ENCODE peak calls at places on chromosomes 4 and X, in seven cellular contexts. K, Y, Z, M, D, F and N are unnamed samples.

GRCh38 chrX:124212622-124213021 is 119.8 kb upstream of the TEX13D start:
- DNase-seq in K (no peak), Y (no peak), Z (peak), M (no peak), D (no peak), F (no peak), N (no peak)

GRCh38 chrX:48976086-48976485 is 4.4 kb upstream of the KCND1 start:
- DNase-seq in K (no peak), Y (no peak), Z (no peak), M (no peak), D (no peak), F (no peak), N (no peak)

GRCh38 chr4:14096406-14096965 is 469.0 kb upstream of the BOD1L1 start:
- DNase-seq in K (no peak), Y (no peak), Z (no peak), M (no peak), D (no peak), F (no peak), N (peak)

GRCh38 chr4:89913623-89914022 is 19.0 kb downstream of the MMRN1 start:
- DNase-seq in K (no peak), Y (no peak), Z (no peak), M (no peak), D (no peak), F (no peak), N (no peak)

GRCh38 chr4:116925900-116926457 is 159.4 kb downstream of the TRAM1L1 start:
- DNase-seq in K (peak), Y (no peak), Z (peak), M (peak), D (no peak), F (no peak), N (peak)

GRCh38 chrX:14546190-14546589 is 16.9 kb downstream of the GLRA2 start:
- DNase-seq in K (no peak), Y (no peak), Z (no peak), M (no peak), D (no peak), F (no peak), N (no peak)

GRCh38 chr4:138199568-138200235 is 42.4 kb downstream of the SLC7A11 start:
- DNase-seq in K (no peak), Y (no peak), Z (peak), M (peak), D (no peak), F (no peak), N (peak)

GRCh38 chr4:122636697-122637096 is 15.8 kb upstream of the IL21 start:
- DNase-seq in K (no peak), Y (no peak), Z (no peak), M (no peak), D (peak), F (no peak), N (no peak)

GRCh38 chr4:165714650-165715049 is 158.4 kb upstream of the TLL1 start:
- DNase-seq in K (no peak), Y (no peak), Z (no peak), M (no peak), D (no peak), F (no peak), N (no peak)

GRCh38 chr4:74374561-74375327 is 9.8 kb downstream of the EREG start:
- DNase-seq in K (no peak), Y (no peak), Z (peak), M (no peak), D (peak), F (no peak), N (peak)

GRCh38 chr4:124386163-124386562 is 326.4 kb downstream of the ANKRD50 start:
- DNase-seq in K (no peak), Y (no peak), Z (no peak), M (no peak), D (peak), F (no peak), N (peak)

GRCh38 chr4:180923476-180923875 is 1319.7 kb upstream of the TENM3 start:
- DNase-seq in K (no peak), Y (no peak), Z (peak), M (no peak), D (peak), F (no peak), N (peak)

GRCh38 chr4:172125438-172125837 is 312.2 kb downstream of the GALNTL6 start:
- DNase-seq in K (no peak), Y (no peak), Z (no peak), M (no peak), D (no peak), F (no peak), N (no peak)

GRCh38 chr4:108512615-108513505 is 107.5 kb upstream of the RPL34 start:
- DNase-seq in K (peak), Y (no peak), Z (peak), M (peak), D (peak), F (peak), N (peak)

GRCh38 chr4:62210521-62210920 is 1010.4 kb downstream of the ADGRL3 start:
- DNase-seq in K (no peak), Y (no peak), Z (no peak), M (no peak), D (peak), F (no peak), N (peak)

GRCh38 chrX:55119712-55120111 is 30.9 kb downstream of the PAGE2 start:
- DNase-seq in K (no peak), Y (no peak), Z (no peak), M (no peak), D (peak), F (no peak), N (no peak)

GRCh38 chr4:63700569-63700968 is 708.7 kb downstream of the TECRL start:
- DNase-seq in K (no peak), Y (no peak), Z (no peak), M (no peak), D (no peak), F (no peak), N (no peak)

GRCh38 chr4:76950052-76950845 is 697 bp downstream of the SEPTIN11 start:
- DNase-seq in K (peak), Y (peak), Z (peak), M (peak), D (peak), F (peak), N (no peak)

GRCh38 chrX:96183843-96184242 is 500.8 kb upstream of the DIAPH2 start:
- DNase-seq in K (no peak), Y (no peak), Z (no peak), M (peak), D (peak), F (no peak), N (no peak)

GRCh38 chr4:137156054-137156453 is 376.2 kb downstream of the PCDH18 start:
- DNase-seq in K (no peak), Y (no peak), Z (peak), M (no peak), D (peak), F (no peak), N (peak)

GRCh38 chr4:154946113-154946512 is 165.0 kb downstream of the RBM46 start:
- DNase-seq in K (no peak), Y (no peak), Z (no peak), M (no peak), D (no peak), F (no peak), N (no peak)

GRCh38 chr4:138110815-138111214 is 131.3 kb downstream of the SLC7A11 start:
- DNase-seq in K (no peak), Y (no peak), Z (peak), M (no peak), D (no peak), F (no peak), N (no peak)

DNA sequence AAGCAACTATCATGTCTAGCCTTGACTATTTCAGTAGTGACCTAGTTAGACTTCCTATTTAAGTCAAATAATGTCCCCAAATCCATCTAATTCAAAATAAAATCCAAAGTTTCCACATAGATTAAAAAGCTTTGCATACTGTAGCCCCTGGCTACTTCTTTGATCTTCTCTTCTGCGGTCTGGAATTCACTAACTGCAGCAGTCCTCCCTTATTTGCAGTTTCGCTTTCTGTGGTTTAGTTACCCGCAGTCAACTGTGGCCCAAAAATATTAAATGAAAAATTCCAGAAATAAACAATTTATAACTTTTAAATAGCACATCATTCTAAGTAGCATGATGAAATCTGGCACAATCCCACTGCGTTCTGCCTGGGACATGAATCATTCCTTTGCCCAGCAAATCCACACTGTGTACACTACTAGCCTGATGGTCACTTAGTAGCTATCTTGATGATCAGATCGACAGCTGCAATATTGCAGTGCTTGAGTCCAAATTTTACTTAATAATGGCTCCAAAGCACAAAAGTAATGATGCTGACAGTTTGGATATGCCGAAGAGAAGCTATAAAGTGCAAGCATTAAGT is 86.7 kb upstream of the NPNT start:
- DNase-seq in K (no peak), Y (no peak), Z (peak), M (peak), D (peak), F (no peak), N (peak)
- H3K4me3 ChIP-seq in K (no peak), Y (peak), Z (no peak), M (no peak), D (peak), F (no peak), N (no peak)

GRCh38 chr4:25779021-25779420 is 83.8 kb downstream of the SEL1L3 start:
- DNase-seq in K (no peak), Y (no peak), Z (peak), M (no peak), D (no peak), F (no peak), N (peak)
- TF ChIP-seq CTCF in K (no peak), Y (no peak), Z (no peak), M (no peak), D (no peak), F (no peak), N (no peak)

GRCh38 chr4:86841309-86841708 is 7.9 kb downstream of the SLC10A6 start:
- DNase-seq in K (no peak), Y (no peak), Z (peak), M (no peak), D (no peak), F (no peak), N (no peak)

GRCh38 chr4:86837651-86838050 is 11.5 kb downstream of the SLC10A6 start:
- DNase-seq in K (no peak), Y (no peak), Z (no peak), M (no peak), D (peak), F (no peak), N (no peak)

GRCh38 chr4:86840858-86841257 is 8.3 kb downstream of the SLC10A6 start:
- DNase-seq in K (no peak), Y (no peak), Z (peak), M (no peak), D (no peak), F (no peak), N (no peak)

GRCh38 chr4:86835677-86836076 is 13.5 kb downstream of the SLC10A6 start:
- DNase-seq in K (no peak), Y (no peak), Z (no peak), M (no peak), D (no peak), F (no peak), N (no peak)

GRCh38 chr4:86838141-86838540 is 11.0 kb downstream of the SLC10A6 start:
- DNase-seq in K (no peak), Y (no peak), Z (no peak), M (no peak), D (no peak), F (no peak), N (no peak)
- H3K4me3 ChIP-seq in K (no peak), Y (no peak), Z (no peak), M (no peak), D (no peak), F (no peak), N (no peak)

GRCh38 chrX:135688137-135688536 is 25.3 kb upstream of the CT45A1 start:
- DNase-seq in K (peak), Y (no peak), Z (no peak), M (no peak), D (no peak), F (no peak), N (no peak)
- TF ChIP-seq CTCF in K (peak), Y (no peak), Z (no peak), M (no peak), D (no peak), F (no peak), N (peak)

GRCh38 chr4:148203056-148203898 is 238.9 kb downstream of the NR3C2 start:
- DNase-seq in K (peak), Y (no peak), Z (no peak), M (peak), D (no peak), F (peak), N (no peak)
- H3K4me3 ChIP-seq in K (no peak), Y (no peak), Z (no peak), M (no peak), D (no peak), F (no peak), N (no peak)

DNA sequence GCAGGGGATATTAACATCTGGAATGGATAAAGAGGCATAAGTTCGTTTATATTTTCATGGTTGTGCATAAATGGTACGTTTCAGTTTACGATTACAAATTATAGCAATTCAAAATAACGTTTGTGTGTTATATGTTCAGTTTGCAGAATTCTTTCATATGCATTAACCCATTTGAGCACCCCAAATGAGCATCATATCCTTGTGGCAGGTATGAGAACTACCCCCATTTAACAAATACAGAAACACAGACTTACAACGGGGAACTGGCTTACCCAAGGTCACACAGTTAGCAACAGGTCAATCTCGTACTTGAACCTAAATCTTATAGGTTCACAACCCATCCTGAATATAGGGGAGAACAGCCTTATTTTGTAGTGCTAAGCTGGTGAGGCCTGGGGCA is 33.1 kb downstream of the EDNRA start:
- DNase-seq in K (no peak), Y (no peak), Z (no peak), M (no peak), D (no peak), F (no peak), N (no peak)
- TF ChIP-seq CTCF in K (peak), Y (no peak), Z (peak), M (no peak), D (no peak), F (no peak), N (peak)

GRCh38 chrX:33207056-33207455 is 4.3 kb downstream of the DMD start:
- DNase-seq in K (no peak), Y (no peak), Z (no peak), M (no peak), D (peak), F (no peak), N (no peak)

GRCh38 chrX:33210156-33210555 is 1.2 kb downstream of the DMD start:
- DNase-seq in K (no peak), Y (no peak), Z (no peak), M (no peak), D (no peak), F (no peak), N (no peak)

GRCh38 chrX:33211356-33212254 is at the start of gene DMD:
- DNase-seq in K (peak), Y (peak), Z (peak), M (peak), D (peak), F (peak), N (peak)
- H3K4me3 ChIP-seq in K (peak), Y (peak), Z (peak), M (peak), D (peak), F (peak), N (peak)

DNA sequence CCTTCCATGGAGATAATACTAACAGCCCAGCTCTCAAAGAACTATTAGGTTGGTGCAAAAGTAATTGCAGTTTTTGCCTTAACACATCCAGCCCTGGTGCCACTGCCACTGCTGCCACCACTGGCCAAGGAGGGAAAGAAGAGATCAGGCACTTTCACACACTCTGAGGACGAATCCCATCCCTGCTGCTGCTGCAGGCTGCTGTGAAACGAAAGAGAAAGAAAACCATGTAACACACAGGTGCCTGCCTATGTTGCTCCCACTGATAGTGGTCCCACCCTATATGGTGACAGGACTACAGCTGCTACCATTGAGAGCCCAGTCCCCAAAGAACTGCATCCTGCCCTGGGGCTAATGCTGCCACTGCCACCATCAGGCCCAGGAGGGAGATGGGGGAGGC is 35.1 kb downstream of the TMLHE start:
- DNase-seq in K (no peak), Y (no peak), Z (no peak), M (no peak), D (no peak), F (no peak), N (no peak)
- TF ChIP-seq CTCF in K (no peak), Y (no peak), Z (no peak), M (no peak), D (no peak), F (no peak), N (no peak)

DNA sequence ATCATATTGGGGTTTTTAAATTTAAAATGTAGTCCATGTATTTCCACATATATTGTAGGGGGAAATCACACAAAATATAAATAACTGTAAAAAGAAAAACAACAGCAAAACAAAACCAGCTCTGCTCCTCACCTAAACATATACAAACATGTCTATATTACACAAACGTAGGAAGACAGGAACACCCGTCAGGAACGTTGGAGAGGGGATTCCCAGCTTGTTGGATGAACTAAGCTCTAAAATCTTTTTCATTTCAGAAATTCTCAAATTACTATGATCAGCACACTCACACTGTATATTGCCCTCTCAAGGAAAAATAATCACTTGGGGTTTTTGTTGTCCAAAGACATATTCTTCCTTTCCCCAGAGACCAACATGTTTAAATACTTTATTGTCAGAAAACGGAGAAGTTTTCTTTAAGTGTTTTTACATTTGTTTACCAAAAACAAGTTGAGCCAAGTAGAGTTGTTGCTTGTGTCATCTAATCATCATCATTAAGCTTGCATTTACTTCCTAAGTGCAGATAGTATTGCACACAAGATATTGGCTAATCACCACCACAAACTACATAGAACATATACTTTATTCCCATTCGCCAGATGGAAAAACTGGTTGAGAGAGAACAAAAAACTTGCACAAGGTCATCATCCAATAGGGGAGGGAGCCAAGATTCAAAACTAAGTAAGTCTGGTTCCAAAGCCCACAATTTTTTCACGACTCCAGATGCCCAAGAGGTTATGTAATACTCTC is 2.4 kb upstream of the TLR10 start:
- DNase-seq in K (no peak), Y (no peak), Z (peak), M (no peak), D (no peak), F (no peak), N (no peak)
- H3K4me3 ChIP-seq in K (no peak), Y (no peak), Z (no peak), M (no peak), D (no peak), F (no peak), N (no peak)